ENCODE peak calls at places on chromosome 9, in five cellular contexts. D is fibroblast of lung, L is OCI-LY7, N is lung, E is body of pancreas. J is an unnamed sample. For H3K9me3, the result is how much of the 10 kb centered on the place peaks cover.

GRCh38 chr9:115213777-115214428 is 95.9 kb upstream of the TNC start:
- DNase-seq in D (peak), E (no peak), L (no peak), N (no peak), J (no peak)

GRCh38 chr9:14341437-14342133 is 27.6 kb upstream of the NFIB start:
- DNase-seq in D (no peak), E (no peak), L (no peak), N (no peak), J (no peak)

GRCh38 chr9:14752871-14753270 is 30.3 kb upstream of the CER1 start:
- DNase-seq in D (no peak), N (no peak), L (no peak), E (no peak), J (no peak)

GRCh38 chr9:78306222-78307076 is 9.5 kb downstream of the PSAT1 start:
- DNase-seq in L (no peak), D (no peak), N (no peak), E (peak), J (no peak)

GRCh38 chr9:14133394-14133793 is 180.5 kb downstream of the NFIB start:
- DNase-seq in E (no peak), N (no peak), L (no peak), D (peak), J (no peak)

GRCh38 chr9:130670644-130671043 is 6.2 kb downstream of the PRDM12 start:
- DNase-seq in E (no peak), N (no peak), D (no peak), L (no peak), J (no peak)

GRCh38 chr9:101307524-101308213 is 77.1 kb downstream of the BAAT start:
- DNase-seq in E (no peak), D (no peak), N (no peak), L (no peak), J (no peak)

GRCh38 chr9:8816361-8816760 is 1016.8 kb upstream of the DMAC1 start:
- DNase-seq in N (no peak), L (no peak), D (no peak), E (no peak), J (no peak)

GRCh38 chr9:976805-977360 is 428 bp downstream of the DMRT3 start:
- DNase-seq in E (peak), L (no peak), N (no peak), D (no peak), J (no peak)

GRCh38 chr9:135916998-135917397 is 9.7 kb upstream of the CAMSAP1 start:
- DNase-seq in L (peak), D (no peak), N (no peak), E (no peak), J (no peak)

GRCh38 chr9:61667559-61668121 is 477.8 kb downstream of the SPATA31A7 start:
- DNase-seq in N (no peak), E (no peak), L (no peak), D (no peak), J (no peak)
- H3K9me3 ChIP-seq in N (under half), E (under half), L (under half), D (under half), J (under half)

DNA sequence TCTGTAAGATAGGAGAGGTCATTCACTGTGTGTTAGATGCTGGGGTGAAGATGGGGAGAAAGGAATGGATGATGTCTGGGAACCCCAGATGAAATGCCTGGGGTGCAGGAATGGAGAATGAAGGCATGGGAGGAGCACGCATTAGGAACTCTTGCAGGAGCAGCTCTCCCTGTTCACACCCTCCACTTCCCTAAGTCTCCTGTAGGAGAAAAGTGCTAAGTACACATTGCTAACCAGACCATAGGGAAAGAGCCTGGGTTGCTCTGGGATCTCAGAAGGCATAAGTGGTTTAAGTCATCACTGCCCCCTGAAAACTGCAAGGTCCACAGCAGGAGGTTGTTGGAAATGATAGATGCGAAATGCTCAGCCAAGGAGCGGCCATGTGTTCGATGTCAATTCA is 163.1 kb downstream of the SEC61B start:
- DNase-seq in D (no peak), N (no peak), L (no peak), E (no peak), J (no peak)
- H3K9me3 ChIP-seq in D (under half), N (under half), L (under half), E (under half), J (under half)

DNA sequence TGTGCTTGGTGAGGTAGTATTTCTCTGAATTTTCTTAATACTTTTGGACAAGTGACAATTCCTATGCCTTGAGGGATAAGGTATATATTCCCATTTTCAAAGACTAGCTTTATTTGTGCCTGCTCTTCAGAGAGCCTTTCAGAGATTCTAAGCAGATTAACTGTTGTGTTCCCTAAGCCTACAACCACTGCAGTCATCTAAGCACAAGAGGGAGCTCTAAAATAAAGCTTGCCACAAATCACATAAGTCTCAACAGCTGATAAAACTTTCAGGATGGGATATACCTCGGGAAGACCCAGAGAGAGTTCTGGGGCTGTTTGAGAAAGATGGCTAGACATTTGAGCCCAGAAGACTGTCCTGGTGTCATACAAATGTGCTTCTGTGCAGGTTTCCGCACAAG is 157.3 kb downstream of the CYLC2 start:
- DNase-seq in E (no peak), N (no peak), L (no peak), D (no peak), J (no peak)
- H3K9me3 ChIP-seq in E (under half), N (under half), L (under half), D (under half), J (under half)

DNA sequence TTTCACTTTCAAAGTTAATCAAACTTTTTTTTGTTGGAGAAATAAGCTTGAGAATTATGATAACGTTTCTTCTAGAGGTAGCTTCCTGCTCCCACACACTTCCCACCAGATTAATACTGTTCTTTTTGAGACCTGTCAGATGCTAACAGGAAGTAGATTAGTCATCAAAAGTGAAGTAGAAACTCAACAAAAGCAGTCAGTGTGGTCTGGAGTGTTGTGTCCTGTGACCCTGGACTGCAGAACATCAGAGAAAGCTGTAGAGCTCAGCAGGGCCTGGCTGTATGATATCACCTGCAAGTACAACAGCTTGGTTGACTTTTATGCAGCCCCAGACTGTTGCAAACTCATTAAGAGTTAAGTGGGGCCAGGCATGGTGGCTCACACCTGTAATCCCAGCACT is 495.7 kb upstream of the CYLC2 start:
- DNase-seq in E (no peak), L (no peak), D (no peak), N (no peak), J (no peak)
- H3K9me3 ChIP-seq in E (under half), L (under half), D (under half), N (under half), J (under half)

GRCh38 chr9:97849980-97850379 is 3.0 kb upstream of the FOXE1 start:
- DNase-seq in E (no peak), D (no peak), N (no peak), L (no peak), J (no peak)
- H3K9me3 ChIP-seq in E (under half), D (under half), N (under half), L (under half), J (under half)

J was measured in T-helper 17 cell.